ENCODE peak calls at places on chromosomes 7 and 10, in five cellular contexts. X, S, U, T and Y are unnamed samples.

GRCh38 chr10:116880716-116881440 is 31.6 kb downstream of the ENO4 start:
- DNase-seq in X (no peak), S (peak), U (no peak), T (no peak), Y (no peak)

GRCh38 chr10:69049564-69049955 is 38.3 kb upstream of the SRGN start:
- DNase-seq in X (no peak), S (no peak), U (no peak), T (no peak), Y (no peak)

GRCh38 chr7:2525161-2525930 is 5.8 kb downstream of the LFNG start:
- DNase-seq in X (no peak), S (no peak), U (no peak), T (peak), Y (no peak)

GRCh38 chr10:123974406-123974805 is 82.8 kb upstream of the CPXM2 start:
- DNase-seq in X (no peak), S (peak), U (peak), T (no peak), Y (no peak)

GRCh38 chr10:125231116-125231812 is 70.9 kb upstream of the CTBP2 start:
- DNase-seq in X (peak), S (peak), U (no peak), T (peak), Y (peak)

GRCh38 chr7:154912921-154913644 is 89.8 kb downstream of the PAXIP1 start:
- DNase-seq in X (no peak), S (no peak), U (no peak), T (no peak), Y (no peak)

GRCh38 chr7:90597879-90598278 is 1.8 kb downstream of the CDK14 start:
- DNase-seq in X (no peak), S (peak), U (no peak), T (no peak), Y (no peak)

GRCh38 chr7:156001496-156002260 is 189.4 kb upstream of the SHH start:
- DNase-seq in X (peak), S (no peak), U (no peak), T (no peak), Y (no peak)

GRCh38 chr7:142872106-142872675 is 13.4 kb downstream of the TRPV6 start:
- DNase-seq in X (peak), S (no peak), U (no peak), T (no peak), Y (no peak)

GRCh38 chr10:36188461-36188860 is 546.4 kb upstream of the FZD8 start:
- DNase-seq in X (no peak), S (no peak), U (no peak), T (no peak), Y (no peak)

GRCh38 chr7:155809947-155810606 is 2.2 kb downstream of the SHH start:
- DNase-seq in X (no peak), S (no peak), U (no peak), T (no peak), Y (no peak)

GRCh38 chr7:152341039-152341913 is 94.5 kb downstream of the KMT2C start:
- DNase-seq in X (no peak), S (peak), U (no peak), T (peak), Y (no peak)

GRCh38 chr10:112389147-112389822 is 15.4 kb downstream of the ACSL5 start:
- DNase-seq in X (peak), S (peak), U (no peak), T (peak), Y (no peak)

GRCh38 chr10:65176994-65177393 is 1655.8 kb downstream of the REEP3 start:
- DNase-seq in X (no peak), S (no peak), U (no peak), T (no peak), Y (no peak)

GRCh38 chr10:58384095-58384494 is 1.1 kb upstream of the TFAM start:
- DNase-seq in X (no peak), S (peak), U (no peak), T (peak), Y (no peak)

GRCh38 chr10:35613597-35614226 is 8.6 kb downstream of the GJD4 start:
- DNase-seq in X (no peak), S (peak), U (no peak), T (peak), Y (no peak)

GRCh38 chr10:73879296-73880173 is 5.2 kb upstream of the CAMK2G start:
- DNase-seq in X (peak), S (peak), U (peak), T (peak), Y (peak)

GRCh38 chr7:54541941-54542618 is at the start of gene VSTM2A:
- DNase-seq in X (peak), S (no peak), U (peak), T (peak), Y (peak)

GRCh38 chr10:29328988-29329387 is 40.1 kb downstream of the LYZL1 start:
- DNase-seq in X (no peak), S (peak), U (no peak), T (peak), Y (no peak)

GRCh38 chr10:48464121-48464870 is 140.6 kb downstream of the ARHGAP22 start:
- DNase-seq in X (no peak), S (no peak), U (peak), T (no peak), Y (no peak)

GRCh38 chr7:135980665-135981180 is 3.6 kb upstream of the MTPN start:
- DNase-seq in X (no peak), S (peak), U (no peak), T (peak), Y (no peak)

GRCh38 chr7:128155100-128155763 is 85.8 kb upstream of the LEP start:
- DNase-seq in X (peak), S (no peak), U (no peak), T (peak), Y (no peak)

GRCh38 chr7:114082934-114083647 is 164.3 kb upstream of the PPP1R3A start:
- DNase-seq in X (peak), S (peak), U (peak), T (peak), Y (peak)

GRCh38 chr7:41447106-41448042 is 255.5 kb downstream of the INHBA start:
- DNase-seq in X (no peak), S (peak), U (no peak), T (no peak), Y (no peak)

GRCh38 chr10:125002044-125002422 is 60.1 kb downstream of the ZRANB1 start:
- DNase-seq in X (no peak), S (no peak), U (no peak), T (no peak), Y (no peak)

GRCh38 chr7:45670717-45671116 is 96.5 kb downstream of the ADCY1 start:
- DNase-seq in X (peak), S (no peak), U (peak), T (no peak), Y (no peak)

GRCh38 chr7:15168489-15168888 is 265.9 kb upstream of the DGKB start:
- DNase-seq in X (no peak), S (no peak), U (no peak), T (no peak), Y (no peak)

GRCh38 chr7:25311346-25311745 is 83.1 kb upstream of the NPVF start:
- DNase-seq in X (no peak), S (no peak), U (no peak), T (no peak), Y (no peak)
- H2BK12ac ChIP-seq in X (no peak), S (no peak), U (no peak), T (no peak), Y (no peak)

DNA sequence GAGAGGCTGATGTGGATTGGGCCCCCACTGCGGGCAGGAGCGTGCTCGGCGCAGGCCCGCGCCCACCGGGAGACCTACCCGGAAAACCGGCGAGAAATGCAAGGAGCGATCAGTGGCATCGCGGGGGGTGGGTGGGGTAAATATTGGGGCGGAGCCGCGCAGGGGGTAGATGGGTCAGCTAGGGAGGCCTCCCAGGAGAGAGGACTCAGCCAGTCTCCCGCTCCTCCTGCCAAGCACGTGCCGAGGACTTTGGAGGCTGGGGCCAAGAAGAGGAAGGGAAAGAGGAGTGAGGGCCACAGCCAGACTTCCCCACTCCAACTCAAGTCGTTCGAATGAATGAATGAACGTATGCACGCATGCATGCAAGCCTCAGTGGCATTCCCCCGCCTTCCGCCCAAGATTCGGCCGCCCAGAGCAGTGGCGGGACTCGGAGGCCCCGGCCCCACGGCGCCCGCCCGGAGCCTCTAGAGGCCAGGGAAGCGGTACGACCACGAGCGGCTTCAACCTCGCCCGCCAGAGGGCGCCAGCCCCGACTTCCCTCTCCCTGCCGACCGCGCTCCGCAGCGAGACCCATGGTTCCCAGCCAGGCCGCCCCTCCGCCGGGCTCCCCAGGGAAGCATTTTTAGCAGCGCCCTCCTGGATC is 3.6 kb downstream of the NPM3 start:
- DNase-seq in X (peak), S (peak), U (peak), T (peak), Y (peak)
- H2AFZ ChIP-seq in X (no peak), S (no peak), U (no peak), T (no peak), Y (peak)

DNA sequence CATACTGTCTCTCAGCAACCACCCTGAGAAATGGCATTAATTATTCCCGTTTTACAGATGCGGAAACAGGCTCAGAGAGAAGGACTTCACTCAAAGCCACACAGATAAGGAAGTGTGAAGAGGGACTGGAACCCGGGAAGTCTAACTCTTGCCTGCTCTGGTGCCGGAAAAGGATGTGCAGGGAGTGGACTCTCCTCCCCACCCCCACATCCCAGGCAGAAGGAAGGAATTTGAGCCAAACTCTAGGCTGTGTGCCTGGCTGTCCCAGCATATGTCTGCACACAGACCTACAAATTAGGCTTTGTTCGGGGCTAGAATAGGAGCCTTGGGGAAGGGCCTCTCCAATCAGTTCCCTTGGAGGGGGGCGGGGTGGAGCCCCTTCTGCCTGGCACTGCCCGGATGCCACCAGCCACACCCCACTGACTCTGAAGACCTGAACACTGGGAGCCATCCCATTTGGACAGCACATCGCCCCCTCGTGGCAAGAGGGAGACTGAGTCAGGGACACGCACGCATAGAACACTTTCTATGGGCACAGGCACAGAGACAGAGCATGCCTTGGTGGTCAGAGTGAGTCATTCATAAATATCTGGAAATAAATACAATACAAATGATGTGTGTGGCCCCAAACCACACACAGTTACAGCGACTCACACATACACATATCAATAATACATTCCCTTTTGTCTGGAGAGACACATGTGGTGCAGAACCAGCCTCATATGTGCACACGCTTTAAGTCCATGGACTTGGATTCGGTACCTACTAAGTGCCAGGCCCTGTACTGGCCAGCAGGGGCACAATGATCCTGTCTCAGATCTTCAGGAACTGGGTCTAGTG is 13.1 kb downstream of the LZTS2 start:
- DNase-seq in X (peak), S (peak), U (peak), T (peak), Y (peak)
- H2BK12ac ChIP-seq in X (no peak), S (peak), U (no peak), T (no peak), Y (no peak)

GRCh38 chr7:77413861-77414424 is 2.2 kb downstream of the GSAP start:
- DNase-seq in X (no peak), S (no peak), U (no peak), T (no peak), Y (no peak)

GRCh38 chr7:77413128-77413527 is 3.0 kb downstream of the GSAP start:
- DNase-seq in X (no peak), S (no peak), U (no peak), T (no peak), Y (no peak)

GRCh38 chr7:77415822-77416620 is at the start of gene GSAP:
- DNase-seq in X (peak), S (peak), U (peak), T (peak), Y (peak)

GRCh38 chr7:77416621-77417371 is 647 bp upstream of the GSAP start:
- DNase-seq in X (no peak), S (no peak), U (no peak), T (no peak), Y (no peak)

DNA sequence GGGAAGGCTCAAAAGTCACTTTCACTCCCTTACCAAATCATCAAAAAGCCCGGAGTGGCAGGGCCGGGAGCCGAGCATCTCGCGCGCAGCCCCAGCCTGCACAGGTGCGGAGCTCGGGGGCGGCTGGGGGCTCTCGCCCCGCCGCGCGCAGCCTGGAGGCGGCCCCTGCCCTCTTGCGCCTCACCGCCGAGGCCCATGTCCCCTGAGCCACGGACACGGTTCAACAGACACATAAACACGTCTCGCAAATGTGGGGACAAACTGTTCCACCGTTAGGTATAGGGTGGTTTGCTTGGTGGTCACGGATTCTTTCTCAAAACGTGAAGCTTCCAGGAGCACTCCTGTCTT is 701 bp downstream of the GSAP start:
- DNase-seq in X (no peak), S (no peak), U (peak), T (peak), Y (no peak)
- H2AFZ ChIP-seq in X (no peak), S (peak), U (peak), T (peak), Y (peak)

GRCh38 chr10:70573599-70574506 is 28.7 kb downstream of the PRF1 start:
- DNase-seq in X (no peak), S (no peak), U (no peak), T (no peak), Y (no peak)

GRCh38 chr10:70568781-70569495 is 33.6 kb downstream of the PRF1 start:
- DNase-seq in X (no peak), S (no peak), U (no peak), T (no peak), Y (no peak)

GRCh38 chr10:70575486-70575873 is 27.1 kb downstream of the PRF1 start:
- DNase-seq in X (no peak), S (no peak), U (no peak), T (no peak), Y (no peak)

GRCh38 chr10:70571236-70571635 is 31.3 kb downstream of the PRF1 start:
- DNase-seq in X (no peak), S (no peak), U (no peak), T (no peak), Y (no peak)

DNA sequence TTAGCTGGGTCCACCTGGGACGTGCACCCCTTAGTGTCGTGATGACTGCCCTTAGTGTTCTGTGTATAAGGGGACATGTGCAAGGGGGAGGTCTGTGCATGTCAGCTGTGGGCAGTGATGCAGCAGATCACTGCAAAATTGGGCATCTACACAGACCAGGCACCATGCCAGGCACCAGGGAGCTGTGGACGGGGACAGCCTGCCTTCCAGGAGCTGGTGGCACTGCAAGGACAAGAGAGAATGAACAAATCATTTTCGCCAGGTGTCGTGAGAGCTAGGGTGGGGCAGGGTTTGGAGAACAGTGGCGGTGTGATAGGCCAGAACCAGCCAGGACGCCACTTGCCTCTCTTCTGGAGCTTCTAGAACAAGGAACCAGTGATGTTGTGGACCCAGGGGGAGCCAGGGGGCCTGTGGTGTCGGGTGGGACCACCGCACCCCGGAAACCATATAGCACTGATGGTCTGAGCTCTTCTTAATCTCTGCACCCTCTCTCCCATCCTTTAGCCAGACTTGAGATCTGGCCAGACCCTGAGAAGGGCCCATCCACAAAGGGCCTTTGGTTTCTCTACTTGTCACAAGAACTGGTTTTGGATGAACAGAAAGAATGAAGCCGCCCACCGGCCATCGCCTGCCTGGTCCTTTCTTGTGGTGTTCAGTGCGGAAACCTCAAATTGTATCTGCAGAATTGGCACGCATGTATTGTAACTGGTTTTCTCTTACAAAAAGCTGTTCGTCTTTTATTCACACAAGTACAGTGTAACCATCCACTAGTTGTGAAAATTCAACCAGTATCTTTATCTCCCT is 30.7 kb downstream of the PRF1 start:
- DNase-seq in X (no peak), S (no peak), U (no peak), T (no peak), Y (no peak)
- H2BK12ac ChIP-seq in X (no peak), S (no peak), U (no peak), T (no peak), Y (no peak)

GRCh38 chr10:84175436-84175835 is 1.8 kb downstream of the GPR15LG start:
- DNase-seq in X (no peak), S (no peak), U (no peak), T (no peak), Y (no peak)

GRCh38 chr10:84176836-84177474 is 3.4 kb downstream of the GPR15LG start:
- DNase-seq in X (peak), S (no peak), U (peak), T (no peak), Y (no peak)

GRCh38 chr10:84176351-84176750 is 2.8 kb downstream of the GPR15LG start:
- DNase-seq in X (peak), S (no peak), U (peak), T (no peak), Y (no peak)

GRCh38 chr10:84172435-84173356 is 905 bp upstream of the GPR15LG start:
- DNase-seq in X (no peak), S (no peak), U (peak), T (no peak), Y (no peak)

GRCh38 chr10:84173543-84173942 is at the start of gene GPR15LG:
- DNase-seq in X (no peak), S (no peak), U (no peak), T (no peak), Y (no peak)
- H2AFZ ChIP-seq in X (no peak), S (no peak), U (no peak), T (no peak), Y (peak)